ENCODE peak calls at places on chromosomes 16 and 17, in six cellular contexts. One of them, this sample, is unnamed. For H3K4me1 and H3K9me3, the result is how much of the 10 kb centered on the place peaks cover.

GRCh38 chr17:38925263-38925995 is at the start of gene LASP1NB:
- DNase-seq in fibroblast of lung: peak
- DNase-seq in IMR-90: peak
- DNase-seq in endodermal cell: peak
- DNase-seq in SK-N-SH: peak
- DNase-seq in HCT116: no peak
- DNase-seq in this sample: no peak

GRCh38 chr17:41680426-41681040 is 8.2 kb upstream of the EIF1 start:
- DNase-seq in fibroblast of lung: no peak
- DNase-seq in IMR-90: no peak
- DNase-seq in endodermal cell: peak
- DNase-seq in SK-N-SH: no peak
- DNase-seq in HCT116: no peak
- DNase-seq in this sample: no peak

GRCh38 chr17:30382345-30382744 is 3.6 kb downstream of the CPD start:
- DNase-seq in fibroblast of lung: no peak
- DNase-seq in IMR-90: no peak
- DNase-seq in endodermal cell: no peak
- DNase-seq in SK-N-SH: no peak
- DNase-seq in HCT116: no peak
- DNase-seq in this sample: no peak

GRCh38 chr16:72013389-72013788 is 4.8 kb downstream of the DHODH start:
- DNase-seq in fibroblast of lung: no peak
- DNase-seq in IMR-90: peak
- DNase-seq in endodermal cell: no peak
- DNase-seq in SK-N-SH: no peak
- DNase-seq in HCT116: no peak
- DNase-seq in this sample: peak

GRCh38 chr16:87578531-87578930 is 23.8 kb upstream of the JPH3 start:
- DNase-seq in fibroblast of lung: no peak
- DNase-seq in IMR-90: no peak
- DNase-seq in endodermal cell: no peak
- DNase-seq in SK-N-SH: no peak
- DNase-seq in HCT116: no peak
- DNase-seq in this sample: no peak

GRCh38 chr16:25063102-25063501 is 47.9 kb upstream of the ARHGAP17 start:
- DNase-seq in fibroblast of lung: no peak
- DNase-seq in IMR-90: no peak
- DNase-seq in endodermal cell: no peak
- DNase-seq in SK-N-SH: no peak
- DNase-seq in HCT116: no peak
- DNase-seq in this sample: no peak

GRCh38 chr17:39617446-39618251 is 9.1 kb upstream of the PPP1R1B start:
- DNase-seq in fibroblast of lung: peak
- DNase-seq in IMR-90: peak
- DNase-seq in endodermal cell: peak
- DNase-seq in SK-N-SH: peak
- DNase-seq in HCT116: no peak
- DNase-seq in this sample: peak

GRCh38 chr17:35603674-35604073 is 16.6 kb downstream of the AP2B1 start:
- DNase-seq in fibroblast of lung: no peak
- DNase-seq in IMR-90: no peak
- DNase-seq in endodermal cell: no peak
- DNase-seq in SK-N-SH: no peak
- DNase-seq in HCT116: no peak
- DNase-seq in this sample: no peak

GRCh38 chr17:43171761-43172487 is 910 bp downstream of the NBR1 start:
- DNase-seq in fibroblast of lung: peak
- DNase-seq in IMR-90: peak
- DNase-seq in endodermal cell: peak
- DNase-seq in SK-N-SH: no peak
- DNase-seq in HCT116: peak
- DNase-seq in this sample: no peak

GRCh38 chr17:3603870-3604259 is 5.3 kb downstream of the TRPV1 start:
- DNase-seq in fibroblast of lung: no peak
- DNase-seq in IMR-90: no peak
- DNase-seq in endodermal cell: no peak
- DNase-seq in SK-N-SH: no peak
- DNase-seq in HCT116: no peak
- DNase-seq in this sample: peak

GRCh38 chr17:28983286-28984240 is 22.3 kb downstream of the SEZ6 start:
- DNase-seq in fibroblast of lung: no peak
- DNase-seq in IMR-90: peak
- DNase-seq in endodermal cell: no peak
- DNase-seq in SK-N-SH: no peak
- DNase-seq in HCT116: no peak
- DNase-seq in this sample: no peak

GRCh38 chr17:6823011-6823442 is 8.5 kb downstream of the TEKT1 start:
- DNase-seq in fibroblast of lung: peak
- DNase-seq in IMR-90: peak
- DNase-seq in endodermal cell: no peak
- DNase-seq in SK-N-SH: no peak
- DNase-seq in HCT116: no peak
- DNase-seq in this sample: no peak

GRCh38 chr16:12188674-12189249 is 212.2 kb downstream of the SNX29 start:
- DNase-seq in fibroblast of lung: no peak
- DNase-seq in IMR-90: no peak
- DNase-seq in endodermal cell: no peak
- DNase-seq in SK-N-SH: no peak
- DNase-seq in HCT116: no peak
- DNase-seq in this sample: no peak

GRCh38 chr17:20095366-20096080 is 86.4 kb downstream of the SPECC1 start:
- DNase-seq in fibroblast of lung: peak
- DNase-seq in IMR-90: peak
- DNase-seq in endodermal cell: peak
- DNase-seq in SK-N-SH: peak
- DNase-seq in HCT116: peak
- DNase-seq in this sample: peak

GRCh38 chr16:67174706-67175231 is 4.4 kb downstream of the NOL3 start:
- DNase-seq in fibroblast of lung: no peak
- DNase-seq in IMR-90: no peak
- DNase-seq in endodermal cell: no peak
- DNase-seq in SK-N-SH: peak
- DNase-seq in HCT116: no peak
- DNase-seq in this sample: peak

GRCh38 chr16:67176662-67177061 is 6.3 kb downstream of the NOL3 start:
- DNase-seq in fibroblast of lung: peak
- DNase-seq in IMR-90: no peak
- DNase-seq in endodermal cell: peak
- DNase-seq in SK-N-SH: no peak
- DNase-seq in HCT116: no peak
- DNase-seq in this sample: peak

GRCh38 chr16:67179421-67180080 is 4.2 kb downstream of the MATCAP1 start:
- DNase-seq in fibroblast of lung: no peak
- DNase-seq in IMR-90: no peak
- DNase-seq in endodermal cell: peak
- DNase-seq in SK-N-SH: no peak
- DNase-seq in HCT116: no peak
- DNase-seq in this sample: no peak

GRCh38 chr16:67180166-67180565 is 3.6 kb downstream of the MATCAP1 start:
- DNase-seq in fibroblast of lung: no peak
- DNase-seq in IMR-90: no peak
- DNase-seq in endodermal cell: no peak
- DNase-seq in SK-N-SH: no peak
- DNase-seq in HCT116: no peak
- DNase-seq in this sample: no peak

DNA sequence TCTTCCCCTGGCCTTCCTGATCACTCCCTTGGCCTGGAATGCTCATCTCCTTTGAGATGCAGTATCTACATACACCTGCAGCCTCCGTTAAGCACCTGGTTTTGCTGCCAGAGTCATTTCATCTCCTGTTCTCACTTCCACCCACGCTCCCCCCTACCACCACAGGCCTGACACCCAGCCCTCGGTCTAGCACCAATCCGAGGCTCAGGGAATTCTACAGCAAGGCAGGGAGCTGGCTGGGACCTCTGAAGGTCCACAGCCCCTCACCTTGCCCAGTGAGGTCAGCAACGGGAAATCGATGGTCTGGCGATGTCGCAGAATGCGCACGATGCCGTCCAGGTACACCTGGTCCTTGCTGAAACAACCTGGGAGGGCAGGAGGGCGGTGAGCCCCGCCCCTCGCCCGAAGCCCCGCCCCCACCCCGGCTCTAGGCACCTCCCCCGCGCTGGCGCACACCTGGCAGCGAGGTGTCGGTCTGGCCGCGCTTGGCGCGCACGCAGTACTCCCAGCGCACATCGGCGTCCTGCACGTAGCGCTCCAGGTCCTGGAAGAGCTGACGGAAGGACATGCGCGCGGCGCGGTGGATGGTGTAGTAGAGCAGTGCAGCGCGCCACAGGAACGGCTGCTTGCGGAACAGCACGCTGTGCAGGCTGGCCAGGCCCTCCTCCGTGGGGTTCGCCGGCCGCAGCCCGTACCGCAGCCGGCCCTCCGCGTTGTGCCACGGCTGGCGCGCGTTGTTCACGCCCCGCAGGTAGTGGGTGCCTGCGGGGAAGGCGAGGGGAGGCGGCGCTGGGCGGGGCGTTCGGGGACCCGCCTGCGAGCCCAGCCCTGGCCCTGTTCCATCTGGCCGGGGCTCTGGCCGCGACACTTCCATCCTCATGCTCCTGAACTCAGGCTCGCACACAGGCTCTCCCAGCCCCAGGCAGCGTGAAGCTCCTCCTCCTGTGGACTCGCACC is 5.7 kb downstream of the MATCAP1 start:
- DNase-seq in fibroblast of lung: peak
- DNase-seq in IMR-90: peak
- DNase-seq in endodermal cell: peak
- DNase-seq in SK-N-SH: peak
- DNase-seq in HCT116: peak
- DNase-seq in this sample: peak
- H3K4me1 ChIP-seq in fibroblast of lung: under half
- H3K4me1 ChIP-seq in IMR-90: under half
- H3K4me1 ChIP-seq in endodermal cell: under half
- H3K4me1 ChIP-seq in SK-N-SH: under half
- H3K4me1 ChIP-seq in HCT116: under half
- H3K4me1 ChIP-seq in this sample: under half

GRCh38 chr16:49462989-49463371 is 89.4 kb downstream of the C16orf78 start:
- DNase-seq in fibroblast of lung: no peak
- DNase-seq in IMR-90: no peak
- DNase-seq in endodermal cell: peak
- DNase-seq in SK-N-SH: no peak
- DNase-seq in HCT116: no peak
- DNase-seq in this sample: no peak

GRCh38 chr16:49462356-49462988 is 88.9 kb downstream of the C16orf78 start:
- DNase-seq in fibroblast of lung: no peak
- DNase-seq in IMR-90: no peak
- DNase-seq in endodermal cell: peak
- DNase-seq in SK-N-SH: no peak
- DNase-seq in HCT116: no peak
- DNase-seq in this sample: no peak

GRCh38 chr16:49464093-49464492 is 90.5 kb downstream of the C16orf78 start:
- DNase-seq in fibroblast of lung: no peak
- DNase-seq in IMR-90: no peak
- DNase-seq in endodermal cell: peak
- DNase-seq in SK-N-SH: no peak
- DNase-seq in HCT116: no peak
- DNase-seq in this sample: no peak

GRCh38 chr16:49464877-49465504 is 91.4 kb downstream of the C16orf78 start:
- DNase-seq in fibroblast of lung: no peak
- DNase-seq in IMR-90: no peak
- DNase-seq in endodermal cell: peak
- DNase-seq in SK-N-SH: peak
- DNase-seq in HCT116: no peak
- DNase-seq in this sample: no peak

DNA sequence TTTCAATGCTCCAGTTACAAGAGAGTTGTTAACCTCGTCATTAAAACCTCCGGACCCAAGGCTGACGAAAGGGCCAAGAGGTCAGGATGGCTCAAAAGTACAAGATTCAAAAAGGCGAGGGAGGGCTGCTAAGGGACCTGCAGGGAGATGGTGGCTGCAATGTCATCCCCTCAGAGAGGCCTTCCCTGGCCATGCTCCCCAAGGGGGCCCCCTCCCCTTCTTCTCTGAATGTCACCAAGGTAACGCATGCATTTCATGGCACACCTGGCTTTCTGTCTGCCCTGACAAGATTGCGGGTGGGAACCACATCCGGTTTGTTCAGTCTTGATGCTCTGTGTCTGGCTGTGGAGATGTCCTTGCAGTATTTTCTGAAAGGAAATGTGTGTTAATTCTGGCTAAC is 89.9 kb downstream of the C16orf78 start:
- DNase-seq in fibroblast of lung: no peak
- DNase-seq in IMR-90: no peak
- DNase-seq in endodermal cell: peak
- DNase-seq in SK-N-SH: no peak
- DNase-seq in HCT116: no peak
- DNase-seq in this sample: no peak
- H3K9ac ChIP-seq in fibroblast of lung: no peak
- H3K9ac ChIP-seq in IMR-90: no peak
- H3K9ac ChIP-seq in endodermal cell: no peak
- H3K9ac ChIP-seq in SK-N-SH: no peak
- H3K9ac ChIP-seq in HCT116: no peak
- H3K9ac ChIP-seq in this sample: no peak

DNA sequence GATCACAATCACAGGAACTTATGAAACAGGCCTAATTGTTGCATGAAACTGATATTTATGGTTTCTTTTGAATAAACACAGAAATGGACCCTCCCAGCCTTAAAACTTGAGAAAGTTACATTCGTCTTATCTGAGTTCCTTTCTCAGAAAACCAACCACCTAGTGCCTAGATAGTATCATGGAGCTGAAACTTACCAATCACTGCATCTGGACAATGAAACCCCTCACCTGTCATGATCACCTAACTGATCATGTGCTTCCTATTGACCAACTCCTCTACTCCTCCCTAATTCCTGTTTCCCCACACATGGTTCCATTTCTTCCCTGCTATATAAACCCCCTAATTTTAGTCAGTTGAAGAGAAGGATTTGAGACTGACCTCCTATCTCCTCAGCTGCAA is 216.1 kb downstream of the SLC39A11 start:
- DNase-seq in fibroblast of lung: no peak
- DNase-seq in IMR-90: no peak
- DNase-seq in endodermal cell: no peak
- DNase-seq in SK-N-SH: no peak
- DNase-seq in HCT116: no peak
- DNase-seq in this sample: no peak
- H3K9me3 ChIP-seq in fibroblast of lung: under half
- H3K9me3 ChIP-seq in IMR-90: under half
- H3K9me3 ChIP-seq in endodermal cell: under half
- H3K9me3 ChIP-seq in SK-N-SH: under half
- H3K9me3 ChIP-seq in HCT116: under half
- H3K9me3 ChIP-seq in this sample: under half

DNA sequence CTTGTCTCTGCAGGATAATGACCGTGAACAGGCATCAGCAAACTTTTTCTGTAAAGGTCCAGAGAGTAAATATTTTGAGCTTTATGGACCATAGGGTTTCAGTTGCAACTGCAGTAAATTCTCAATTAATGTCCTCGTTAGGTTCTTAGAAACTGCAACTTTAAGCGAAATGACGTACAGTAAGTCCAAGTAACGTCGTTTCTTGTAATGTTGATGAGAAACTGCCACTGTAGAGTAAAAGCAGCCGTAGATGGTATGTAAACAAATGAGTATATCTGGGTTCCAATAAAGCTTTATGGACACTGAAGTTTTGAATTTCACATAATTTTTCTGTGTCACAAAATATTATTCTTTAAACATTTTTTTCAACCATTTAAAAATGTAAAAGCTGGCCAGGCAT is 4.9 kb downstream of the CHD9 start:
- DNase-seq in fibroblast of lung: peak
- DNase-seq in IMR-90: no peak
- DNase-seq in endodermal cell: no peak
- DNase-seq in SK-N-SH: no peak
- DNase-seq in HCT116: no peak
- DNase-seq in this sample: no peak
- H3K4me1 ChIP-seq in fibroblast of lung: under half
- H3K4me1 ChIP-seq in IMR-90: under half
- H3K4me1 ChIP-seq in endodermal cell: under half
- H3K4me1 ChIP-seq in SK-N-SH: under half
- H3K4me1 ChIP-seq in HCT116: under half
- H3K4me1 ChIP-seq in this sample: under half